ENCODE peak calls at places on chromosome 21, in four cellular contexts. C is HCT116, W is K562, M is H1. J is an unnamed sample.

GRCh38 chr21:20997633-20998455 is at the start of gene NCAM2:
- DNase-seq in C (no peak), W (peak), M (peak), J (peak)

GRCh38 chr21:16992448-16992847 is 520.4 kb upstream of the CXADR start:
- DNase-seq in C (no peak), W (peak), M (no peak), J (no peak)

GRCh38 chr21:29718081-29718815 is 221.5 kb downstream of the GRIK1 start:
- DNase-seq in C (no peak), W (no peak), M (no peak), J (no peak)

GRCh38 chr21:8993943-8994639 is 1527.3 kb upstream of the TPTE start:
- DNase-seq in C (no peak), W (peak), M (no peak), J (no peak)

GRCh38 chr21:42737969-42738590 is 84.7 kb downstream of the PDE9A start:
- DNase-seq in C (no peak), W (no peak), M (no peak), J (no peak)

GRCh38 chr21:42350899-42351543 is at the start of gene TFF2:
- DNase-seq in C (no peak), W (no peak), M (peak), J (no peak)

GRCh38 chr21:17492415-17493168 is 20.3 kb upstream of the CXADR start:
- DNase-seq in C (no peak), W (no peak), M (no peak), J (no peak)

GRCh38 chr21:43025636-43026180 is 49.9 kb downstream of the CBS start:
- DNase-seq in C (no peak), W (no peak), M (no peak), J (no peak)

GRCh38 chr21:43209575-43210453 is 41.0 kb downstream of the CRYAA start:
- DNase-seq in C (no peak), W (no peak), M (no peak), J (peak)

GRCh38 chr21:41000838-41001237 is 153.9 kb upstream of the DSCAM start:
- DNase-seq in C (no peak), W (no peak), M (no peak), J (no peak)

GRCh38 chr21:43004926-43005325 is 30.6 kb downstream of the PKNOX1 start:
- DNase-seq in C (no peak), W (no peak), M (no peak), J (no peak)

GRCh38 chr21:25563399-25564116 is 43.7 kb downstream of the MRPL39 start:
- DNase-seq in C (no peak), W (no peak), M (no peak), J (no peak)

GRCh38 chr21:42374457-42374856 is 8.1 kb upstream of the TFF1 start:
- DNase-seq in C (no peak), W (no peak), M (no peak), J (no peak)

GRCh38 chr21:16075594-16076282 is 346.0 kb downstream of the USP25 start:
- DNase-seq in C (no peak), W (no peak), M (no peak), J (no peak)

GRCh38 chr21:43467785-43468184 is 40.9 kb upstream of the SIK1 start:
- DNase-seq in C (no peak), W (no peak), M (peak), J (no peak)

GRCh38 chr21:23402929-23403520 is 2204.3 kb downstream of the MRPL39 start:
- DNase-seq in C (no peak), W (no peak), M (no peak), J (no peak)

GRCh38 chr21:24594082-24594481 is 1013.2 kb downstream of the MRPL39 start:
- DNase-seq in C (no peak), W (no peak), M (no peak), J (peak)

GRCh38 chr21:43611598-43612369 is 47.5 kb downstream of the HSF2BP start:
- DNase-seq in C (peak), W (peak), M (peak), J (peak)

GRCh38 chr21:42609806-42610205 is 43.6 kb upstream of the PDE9A start:
- DNase-seq in C (no peak), W (peak), M (no peak), J (no peak)

GRCh38 chr21:43645414-43645891 is 13.8 kb downstream of the HSF2BP start:
- DNase-seq in C (no peak), W (peak), M (no peak), J (peak)

GRCh38 chr21:43908167-43908566 is 43.1 kb downstream of the AGPAT3 start:
- DNase-seq in C (no peak), W (no peak), M (no peak), J (no peak)

GRCh38 chr21:25806053-25806452 is 71.3 kb downstream of the GABPA start:
- DNase-seq in C (no peak), W (no peak), M (no peak), J (no peak)

GRCh38 chr21:28334407-28334806 is 658.3 kb downstream of the LTN1 start:
- DNase-seq in C (no peak), W (no peak), M (no peak), J (no peak)

GRCh38 chr21:35697321-35697808 is 363.0 kb downstream of the SETD4 start:
- DNase-seq in C (no peak), W (no peak), M (no peak), J (no peak)
- TF ChIP-seq ATF3 in C (no peak), W (no peak), M (no peak), J (no peak)

DNA sequence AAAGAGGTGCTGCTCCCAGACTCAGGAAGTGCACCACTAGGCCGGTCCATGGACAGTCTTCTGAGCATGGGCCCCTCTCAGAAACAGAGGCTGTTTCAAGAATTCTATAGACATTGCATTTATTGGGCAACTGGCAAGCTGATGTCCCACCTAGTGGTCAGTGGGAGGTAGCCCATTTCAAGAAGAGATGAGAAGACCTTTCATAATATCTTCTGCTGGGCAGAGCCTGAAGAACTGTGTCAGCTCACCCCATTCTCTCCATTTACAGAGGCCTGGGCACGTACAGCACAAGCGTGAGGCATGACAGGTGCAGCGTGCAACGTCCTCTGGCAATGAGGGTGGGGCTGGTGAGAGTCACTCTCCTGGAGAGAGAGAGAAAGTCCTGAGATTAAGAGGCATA is 216.0 kb downstream of the DYRK1A start:
- DNase-seq in C (peak), W (peak), M (no peak), J (no peak)
- TF ChIP-seq ATF3 in C (no peak), W (no peak), M (no peak), J (no peak)

GRCh38 chr21:33840771-33841170 is 74.8 kb downstream of the ATP5PO start:
- DNase-seq in C (no peak), W (no peak), M (no peak), J (no peak)
- TF ChIP-seq ATF3 in C (no peak), W (no peak), M (no peak), J (no peak)

DNA sequence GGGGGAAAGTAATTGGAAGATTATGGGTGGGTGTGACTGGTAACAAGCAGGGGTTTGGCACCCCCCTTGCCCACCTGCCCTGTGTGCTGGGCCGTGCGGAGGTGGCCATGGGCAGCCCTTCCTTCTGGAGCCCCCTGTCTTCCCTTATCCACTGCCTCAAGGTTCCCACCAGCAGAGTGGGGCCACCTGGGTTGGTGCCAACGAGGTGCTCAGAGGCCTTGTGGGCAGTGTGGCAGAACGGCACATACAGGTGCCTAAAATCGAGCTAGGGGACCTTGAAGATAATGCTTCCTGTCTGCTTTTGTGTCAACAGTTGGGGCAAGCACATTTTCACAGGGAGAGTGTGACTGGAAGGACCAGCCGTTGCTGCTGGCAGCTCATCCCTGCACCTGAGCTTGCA is 161.8 kb downstream of the PCBP3 start:
- DNase-seq in C (no peak), W (no peak), M (no peak), J (no peak)
- TF ChIP-seq ATF3 in C (no peak), W (no peak), M (no peak), J (no peak)

DNA sequence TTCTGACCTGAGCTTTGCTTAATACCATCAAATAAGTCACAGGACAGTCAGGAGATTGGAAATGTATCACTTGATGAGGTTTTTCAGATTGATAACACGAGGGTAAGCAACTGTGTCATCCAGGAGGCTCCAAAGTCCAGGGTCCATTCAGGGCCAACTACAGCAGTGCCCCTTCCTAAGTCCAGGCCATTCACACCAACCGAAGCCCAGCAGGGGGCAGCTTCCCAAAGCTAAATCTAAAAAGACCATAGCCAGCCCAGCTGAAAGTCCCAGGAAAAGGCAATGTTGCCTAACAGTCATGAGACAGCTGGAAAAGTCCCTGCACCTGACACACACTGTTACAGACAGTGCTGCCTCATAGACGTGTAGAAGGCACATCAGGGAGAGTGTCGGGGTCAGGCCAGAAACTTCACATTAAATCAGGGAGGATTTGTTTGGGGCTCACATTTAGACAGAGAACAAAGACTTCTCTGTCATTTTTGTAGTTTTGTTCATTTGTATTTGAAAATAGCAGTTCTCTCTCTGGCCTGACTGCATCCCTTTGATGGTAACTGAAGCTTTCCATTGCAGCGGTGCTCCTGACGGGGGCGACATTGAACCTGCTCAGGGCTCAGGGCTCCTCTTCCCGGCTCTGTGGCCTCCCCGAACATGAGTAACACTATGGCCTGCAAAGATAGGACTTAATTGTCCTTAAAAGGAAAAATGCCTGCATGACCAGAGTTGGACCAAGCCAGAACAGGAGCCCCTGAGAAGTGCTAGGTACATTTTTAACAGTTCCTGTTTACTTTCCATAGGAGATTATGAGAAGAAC is 200.4 kb downstream of the NRIP1 start:
- DNase-seq in C (no peak), W (peak), M (peak), J (peak)
- TF ChIP-seq ATF3 in C (no peak), W (no peak), M (no peak), J (no peak)

GRCh38 chr21:35637431-35637830 is 422.9 kb downstream of the SETD4 start:
- DNase-seq in C (no peak), W (no peak), M (no peak), J (no peak)
- TF ChIP-seq ATF3 in C (no peak), W (no peak), M (no peak), J (no peak)

GRCh38 chr21:27134513-27134912 is 167.6 kb upstream of the ADAMTS5 start:
- DNase-seq in C (no peak), W (no peak), M (no peak), J (no peak)
- TF ChIP-seq ATF3 in C (no peak), W (no peak), M (no peak), J (no peak)

GRCh38 chr21:45517249-45518065 is 24.8 kb downstream of the SLC19A1 start:
- DNase-seq in C (no peak), W (peak), M (no peak), J (no peak)

GRCh38 chr21:45515241-45516061 is 26.8 kb downstream of the SLC19A1 start:
- DNase-seq in C (no peak), W (no peak), M (no peak), J (no peak)

GRCh38 chr21:45516071-45516670 is 26.1 kb downstream of the SLC19A1 start:
- DNase-seq in C (no peak), W (no peak), M (no peak), J (no peak)

GRCh38 chr21:45514311-45515021 is 27.8 kb downstream of the SLC19A1 start:
- DNase-seq in C (no peak), W (no peak), M (no peak), J (no peak)

GRCh38 chr21:45516671-45517151 is 25.5 kb downstream of the SLC19A1 start:
- DNase-seq in C (no peak), W (no peak), M (no peak), J (no peak)
- TF ChIP-seq ATF3 in C (no peak), W (no peak), M (no peak), J (no peak)

DNA sequence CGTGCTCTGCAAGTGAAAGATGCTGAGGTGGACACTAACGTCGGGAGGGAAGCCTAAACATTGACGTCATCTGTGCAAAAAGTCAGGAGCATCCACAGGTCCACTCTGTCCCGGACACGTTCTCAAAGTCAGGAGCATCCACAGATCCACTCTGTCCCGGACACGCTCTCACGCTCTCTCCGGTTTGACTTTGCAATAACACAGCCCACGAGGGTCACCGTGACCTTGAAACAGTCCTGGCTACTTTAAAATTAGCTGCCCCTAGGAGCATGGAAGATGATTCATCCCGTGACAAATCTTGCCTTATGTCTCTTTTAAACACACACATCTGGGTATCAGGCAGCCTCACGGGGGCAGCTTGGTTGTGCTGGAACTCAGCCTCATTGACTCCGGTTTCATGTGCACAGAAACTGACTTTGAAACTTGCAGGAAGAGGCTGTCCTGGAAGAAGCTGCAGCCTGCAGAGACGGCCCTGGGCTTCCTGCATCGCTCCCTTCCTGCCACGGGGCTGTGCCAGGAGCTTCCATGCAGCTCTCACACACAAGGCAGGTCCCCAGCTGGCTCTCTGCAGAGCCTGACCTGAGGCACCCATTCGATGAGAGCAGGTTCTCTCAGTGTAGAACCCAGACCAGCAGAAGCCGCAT is 18.1 kb upstream of the COL18A1 start:
- DNase-seq in C (no peak), W (no peak), M (no peak), J (no peak)
- TF ChIP-seq ATF3 in C (no peak), W (no peak), M (no peak), J (no peak)

GRCh38 chr21:38948377-38948776 is 142.6 kb downstream of the ETS2 start:
- DNase-seq in C (no peak), W (no peak), M (no peak), J (no peak)
- TF ChIP-seq ATF3 in C (no peak), W (no peak), M (no peak), J (no peak)